ENCODE peak calls at places on chromosomes 3 and 15, in six cellular contexts. C is AG04450, Z is uterus, N is cardiac muscle cell, P is GM12865, O is tibial artery. J is an unnamed sample.
A peak's percentile ranks its signal among the peaks of the same experiment; 100 is the strongest.

GRCh38 chr3:86168512-86168911 is 822.4 kb downstream of the VGLL3 start:
- DNase-seq in C (no peak), Z (no peak), N (no peak), P (no peak), O (no peak), J (no peak)

GRCh38 chr15:29208352-29208751 is 61.3 kb downstream of the NSMCE3 start:
- DNase-seq in C (no peak), Z (no peak), N (peak; percentile 30), P (peak; percentile 35), O (no peak), J (peak; percentile 58)

GRCh38 chr15:92612891-92613290 is 42.7 kb downstream of the FAM174B start:
- DNase-seq in C (no peak), Z (no peak), N (no peak), P (no peak), O (no peak), J (no peak)

GRCh38 chr15:73374599-73374998 is 5.8 kb upstream of the HCN4 start:
- DNase-seq in C (no peak), Z (no peak), N (peak; percentile 98), P (no peak), O (no peak), J (no peak)

GRCh38 chr3:16513141-16514020 is at the start of gene RFTN1:
- DNase-seq in C (peak; percentile 24), Z (peak; percentile 65), N (peak; percentile 72), P (peak; percentile 74), O (peak; percentile 32), J (peak; percentile 61)

GRCh38 chr3:67329358-67329757 is 325.1 kb downstream of the SUCLG2 start:
- DNase-seq in C (no peak), Z (no peak), N (no peak), P (peak; percentile 9), O (no peak), J (no peak)

GRCh38 chr3:118628704-118629341 is 405.8 kb downstream of the IGSF11 start:
- DNase-seq in C (peak; percentile 46), Z (peak; percentile 14), N (peak; percentile 86), P (peak; percentile 84), O (peak; percentile 23), J (peak; percentile 83)

GRCh38 chr15:83108266-83109219 is 1.1 kb downstream of the TM6SF1 start:
- DNase-seq in C (peak; percentile 29), Z (peak; percentile 15), N (no peak), P (peak; percentile 83), O (peak; percentile 67), J (peak; percentile 77)

GRCh38 chr3:42736081-42736480 is 33.5 kb upstream of the HHATL start:
- DNase-seq in C (no peak), Z (no peak), N (no peak), P (no peak), O (no peak), J (no peak)

GRCh38 chr15:26531489-26531888 is 241.4 kb downstream of the GABRB3 start:
- DNase-seq in C (no peak), Z (no peak), N (no peak), P (no peak), O (no peak), J (no peak)
- H3K4me3 ChIP-seq in C (no peak overlapping the region), Z (no peak overlapping the region), N (no peak overlapping the region), P (no peak overlapping the region), O (no peak overlapping the region), J (no peak overlapping the region)

GRCh38 chr3:71511446-71511845 is 72.1 kb downstream of the FOXP1 start:
- DNase-seq in C (no peak), Z (no peak), N (no peak), P (no peak), O (no peak), J (no peak)
- H3K4me3 ChIP-seq in C (no peak overlapping the region), Z (no peak overlapping the region), N (no peak overlapping the region), P (no peak overlapping the region), O (no peak overlapping the region), J (no peak overlapping the region)

GRCh38 chr3:112302061-112302830 is 8.2 kb upstream of the SLC9C1 start:
- DNase-seq in C (no peak), Z (no peak), N (peak; percentile 72), P (no peak), O (no peak), J (peak; percentile 14)
- H3K4me3 ChIP-seq in C (no peak overlapping the region), Z (no peak overlapping the region), N (peak overlapping the region; percentile 69), P (no peak overlapping the region), O (peak overlapping the region; percentile 54), J (no peak overlapping the region)

GRCh38 chr3:13073042-13073906 is at the start of gene IQSEC1:
- DNase-seq in C (no peak), Z (peak; percentile 35), N (peak; percentile 62), P (peak; percentile 76), O (peak; percentile 54), J (no peak)
- H3K4me3 ChIP-seq in C (no peak within 1 kb of the TSS), Z (no peak within 1 kb of the TSS), N (no peak within 1 kb of the TSS), P (peak within 1 kb of the TSS; percentile 45), O (peak within 1 kb of the TSS; percentile 52), J (no peak within 1 kb of the TSS)

DNA sequence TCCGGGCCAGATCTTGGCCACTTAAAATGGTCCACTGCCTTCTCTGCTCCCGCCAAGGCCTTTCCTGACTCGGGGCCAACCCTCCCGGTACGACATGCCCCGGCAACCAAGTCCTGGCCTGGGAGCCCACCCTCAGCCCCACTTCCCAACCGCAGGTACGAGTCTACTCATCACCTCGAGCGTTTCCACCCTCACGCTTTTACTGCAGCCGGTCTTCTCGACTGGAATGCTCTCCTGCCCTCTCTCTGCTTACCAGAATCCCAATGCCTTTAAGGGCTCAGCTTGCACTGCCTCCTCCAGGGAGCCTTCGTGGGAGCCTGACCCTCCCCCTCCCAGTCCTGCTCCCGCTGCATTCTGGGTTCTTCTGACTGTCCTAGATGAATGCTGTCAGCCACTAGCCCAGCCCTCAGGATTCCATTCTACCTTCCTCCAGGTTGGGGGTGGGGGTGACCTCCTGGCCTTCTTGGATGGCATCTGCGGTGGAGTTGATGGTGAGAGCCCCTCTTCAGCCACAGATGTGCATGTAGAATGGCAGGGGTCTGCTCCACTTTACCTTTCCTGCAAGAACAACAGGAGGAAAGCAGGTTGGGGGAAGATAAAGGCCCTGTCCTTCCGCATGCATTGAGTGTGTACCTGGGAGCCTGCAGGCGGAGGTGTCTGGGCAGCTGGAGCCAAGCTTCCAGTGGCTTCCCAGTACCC is 1.1 kb upstream of the CSRNP1 start:
- DNase-seq in C (no peak), Z (peak; percentile 54), N (no peak), P (no peak), O (no peak), J (no peak)
- H3K4me3 ChIP-seq in C (no peak overlapping the region), Z (no peak overlapping the region), N (no peak overlapping the region), P (no peak overlapping the region), O (peak overlapping the region; percentile 86), J (no peak overlapping the region)

GRCh38 chr15:72196409-72197044 is 1.1 kb downstream of the GRAMD2A start:
- DNase-seq in C (no peak), Z (no peak), N (no peak), P (no peak), O (no peak), J (peak; percentile 34)
- H3K4me3 ChIP-seq in C (no peak overlapping the region), Z (no peak overlapping the region), N (no peak overlapping the region), P (no peak overlapping the region), O (no peak overlapping the region), J (no peak overlapping the region)

J was measured in SJCRH30.